ENCODE peak calls at places on chromosomes 2 and 18, in five cellular contexts. D is HepG2, T is K562, Y is GM12878, A is H1. B is an unnamed sample.

GRCh38 chr2:58856100-58856499 is 615.0 kb upstream of the FANCL start:
- DNase-seq in D (no peak), T (no peak), Y (no peak), A (no peak), B (no peak)

GRCh38 chr2:60553496-60553991 is at the start of gene BCL11A:
- DNase-seq in D (peak; percentile 35), T (no peak), Y (no peak), A (peak; percentile 71), B (peak; percentile 57)

GRCh38 chr2:12948963-12949353 is 232.2 kb downstream of the TRIB2 start:
- DNase-seq in D (no peak), T (no peak), Y (no peak), A (no peak), B (no peak)

GRCh38 chr2:47519604-47520301 is 116.8 kb downstream of the MSH2 start:
- DNase-seq in D (no peak), T (no peak), Y (no peak), A (no peak), B (no peak)

GRCh38 chr2:238487134-238487533 is 60.4 kb downstream of the ASB1 start:
- DNase-seq in D (no peak), T (no peak), Y (no peak), A (no peak), B (no peak)

GRCh38 chr2:11012131-11012693 is 100.5 kb downstream of the KCNF1 start:
- DNase-seq in D (no peak), T (no peak), Y (no peak), A (no peak), B (no peak)

GRCh38 chr2:25343187-25343825 is 1.6 kb upstream of the DNMT3A start:
- DNase-seq in D (no peak), T (no peak), Y (no peak), A (no peak), B (no peak)

GRCh38 chr2:204738721-204739120 is 193.4 kb downstream of the PARD3B start:
- DNase-seq in D (no peak), T (no peak), Y (no peak), A (no peak), B (no peak)

GRCh38 chr2:8644605-8645175 is 37.2 kb upstream of the ID2 start:
- DNase-seq in D (no peak), T (peak; percentile 79), Y (no peak), A (no peak), B (no peak)

GRCh38 chr2:40300391-40300790 is 151.5 kb downstream of the SLC8A1 start:
- DNase-seq in D (no peak), T (no peak), Y (no peak), A (no peak), B (no peak)

GRCh38 chr2:39124770-39125075 is 3.9 kb upstream of the SOS1 start:
- DNase-seq in D (no peak), T (no peak), Y (no peak), A (no peak), B (no peak)

GRCh38 chr2:85236107-85236506 is 91.7 kb downstream of the TGOLN2 start:
- DNase-seq in D (no peak), T (no peak), Y (no peak), A (no peak), B (no peak)

GRCh38 chr2:1869987-1870386 is 125.7 kb upstream of the PXDN start:
- DNase-seq in D (no peak), T (no peak), Y (no peak), A (no peak), B (no peak)

GRCh38 chr2:160408205-160408561 is 85.4 kb downstream of the RBMS1 start:
- DNase-seq in D (no peak), T (no peak), Y (no peak), A (no peak), B (no peak)

GRCh38 chr2:236178921-236179652 is 10.9 kb upstream of the GBX2 start:
- DNase-seq in D (no peak), T (no peak), Y (no peak), A (no peak), B (no peak)

GRCh38 chr2:233643128-233643527 is 6.9 kb downstream of the UGT1A10 start:
- DNase-seq in D (peak; percentile 36), T (no peak), Y (no peak), A (peak; percentile 23), B (peak; percentile 27)

GRCh38 chr2:74457129-74457548 is 1.1 kb upstream of the WBP1 start:
- DNase-seq in D (no peak), T (no peak), Y (no peak), A (no peak), B (no peak)

GRCh38 chr2:103161456-103162289 is 399.8 kb downstream of the TMEM182 start:
- DNase-seq in D (peak; percentile 62), T (peak; percentile 52), Y (no peak), A (no peak), B (peak; percentile 16)

GRCh38 chr18:73962251-73962650 is 185.4 kb downstream of the FBXO15 start:
- DNase-seq in D (no peak), T (no peak), Y (no peak), A (no peak), B (no peak)

GRCh38 chr18:7945882-7946281 is 378.8 kb downstream of the PTPRM start:
- DNase-seq in D (peak; percentile 33), T (no peak), Y (no peak), A (no peak), B (no peak)

GRCh38 chr2:109209412-109209811 is 80.4 kb downstream of the SH3RF3 start:
- DNase-seq in D (no peak), T (no peak), Y (no peak), A (no peak), B (no peak)

GRCh38 chr2:109208951-109209335 is 79.9 kb downstream of the SH3RF3 start:
- DNase-seq in D (no peak), T (no peak), Y (no peak), A (no peak), B (no peak)

GRCh38 chr2:109211324-109211723 is 82.3 kb downstream of the SH3RF3 start:
- DNase-seq in D (no peak), T (no peak), Y (no peak), A (no peak), B (no peak)

GRCh38 chr2:109210431-109211200 is 81.6 kb downstream of the SH3RF3 start:
- DNase-seq in D (no peak), T (no peak), Y (no peak), A (no peak), B (no peak)

DNA sequence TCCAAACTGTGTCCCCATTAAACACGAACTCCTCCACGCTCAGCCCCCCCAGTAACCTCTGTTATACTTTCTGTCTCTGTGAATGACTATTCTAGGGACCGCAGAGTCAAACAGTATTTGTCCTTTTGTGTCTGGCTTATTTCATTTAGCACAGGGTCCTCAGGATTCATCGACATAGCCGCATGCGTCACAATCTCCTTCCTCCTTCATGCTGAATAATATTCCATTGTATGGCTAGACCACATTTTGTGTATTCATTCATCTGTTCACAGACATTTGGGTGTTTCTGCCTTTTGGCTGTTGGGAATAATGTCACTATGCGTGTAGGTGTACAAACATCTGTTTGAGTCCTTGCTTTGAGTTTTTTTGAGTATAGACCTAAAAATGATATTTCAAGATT is 80.9 kb downstream of the SH3RF3 start:
- DNase-seq in D (no peak), T (no peak), Y (no peak), A (no peak), B (no peak)
- H4K20me1 ChIP-seq in D (no peaks in the 10 kb centered on the region), T (peaks cover 7% of the 10 kb centered on the region), Y (no peaks in the 10 kb centered on the region), A (no peaks in the 10 kb centered on the region), B (no peaks in the 10 kb centered on the region)

GRCh38 chr2:199302851-199303250 is 154.9 kb downstream of the SATB2 start:
- DNase-seq in D (no peak), T (no peak), Y (no peak), A (no peak), B (no peak)

GRCh38 chr2:199306116-199306515 is 151.6 kb downstream of the SATB2 start:
- DNase-seq in D (no peak), T (no peak), Y (no peak), A (no peak), B (no peak)

GRCh38 chr2:199307461-199307860 is 150.3 kb downstream of the SATB2 start:
- DNase-seq in D (no peak), T (no peak), Y (no peak), A (no peak), B (no peak)

GRCh38 chr2:199308567-199308966 is 149.2 kb downstream of the SATB2 start:
- DNase-seq in D (no peak), T (no peak), Y (no peak), A (no peak), B (no peak)

GRCh38 chr2:199303814-199304213 is 153.9 kb downstream of the SATB2 start:
- DNase-seq in D (no peak), T (no peak), Y (no peak), A (no peak), B (no peak)
- H3K4me1 ChIP-seq in D (no peaks in the 10 kb centered on the region), T (no peaks in the 10 kb centered on the region), Y (no peaks in the 10 kb centered on the region), A (no peaks in the 10 kb centered on the region), B (no peaks in the 10 kb centered on the region)

DNA sequence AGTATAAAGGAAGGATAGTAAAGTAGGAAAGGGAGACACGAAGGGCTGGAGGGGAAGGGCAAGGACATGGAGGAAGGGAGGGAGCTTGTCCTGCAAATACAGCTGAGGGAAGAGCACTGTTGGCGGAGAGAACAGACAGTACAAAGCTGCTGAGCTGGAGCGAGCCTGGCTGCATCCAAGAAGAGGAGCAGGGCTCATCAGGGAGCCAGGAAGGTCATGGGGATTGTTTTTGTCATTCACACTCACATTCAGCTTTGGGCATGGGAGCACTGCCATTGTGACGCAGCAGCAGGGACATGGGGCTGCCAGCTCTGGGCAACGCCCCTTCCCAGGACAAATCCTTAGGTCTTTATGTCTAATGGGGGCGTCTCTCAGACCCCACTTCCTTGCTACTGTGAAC is 125.1 kb downstream of the COPS8 start:
- DNase-seq in D (no peak), T (no peak), Y (no peak), A (no peak), B (no peak)
- TF ChIP-seq SRF in D (no peak), T (no peak), Y (no peak), A (no peak), B (no peak)

DNA sequence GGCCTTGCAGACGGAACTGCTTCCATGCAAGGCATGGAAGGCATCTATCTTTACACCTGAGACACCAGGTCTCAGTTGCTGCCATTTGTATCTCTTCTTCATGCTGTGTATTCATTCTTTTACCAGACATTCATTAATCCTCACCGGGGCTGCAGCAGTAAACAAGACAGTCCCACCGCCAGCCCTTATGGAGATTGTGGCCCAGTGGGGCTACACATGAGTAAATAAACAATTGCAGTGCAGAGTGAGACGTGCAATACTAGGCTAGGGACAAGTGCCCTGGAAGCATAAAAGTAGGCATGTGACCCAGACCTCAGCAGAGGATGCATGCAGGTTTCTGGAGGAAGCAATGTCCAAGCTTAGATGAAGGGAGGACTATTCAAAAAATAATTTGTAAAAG is 497.6 kb upstream of the KLHL29 start:
- DNase-seq in D (no peak), T (no peak), Y (no peak), A (no peak), B (no peak)
- H4K20me1 ChIP-seq in D (no peaks in the 10 kb centered on the region), T (no peaks in the 10 kb centered on the region), Y (no peaks in the 10 kb centered on the region), A (no peaks in the 10 kb centered on the region), B (no peaks in the 10 kb centered on the region)

DNA sequence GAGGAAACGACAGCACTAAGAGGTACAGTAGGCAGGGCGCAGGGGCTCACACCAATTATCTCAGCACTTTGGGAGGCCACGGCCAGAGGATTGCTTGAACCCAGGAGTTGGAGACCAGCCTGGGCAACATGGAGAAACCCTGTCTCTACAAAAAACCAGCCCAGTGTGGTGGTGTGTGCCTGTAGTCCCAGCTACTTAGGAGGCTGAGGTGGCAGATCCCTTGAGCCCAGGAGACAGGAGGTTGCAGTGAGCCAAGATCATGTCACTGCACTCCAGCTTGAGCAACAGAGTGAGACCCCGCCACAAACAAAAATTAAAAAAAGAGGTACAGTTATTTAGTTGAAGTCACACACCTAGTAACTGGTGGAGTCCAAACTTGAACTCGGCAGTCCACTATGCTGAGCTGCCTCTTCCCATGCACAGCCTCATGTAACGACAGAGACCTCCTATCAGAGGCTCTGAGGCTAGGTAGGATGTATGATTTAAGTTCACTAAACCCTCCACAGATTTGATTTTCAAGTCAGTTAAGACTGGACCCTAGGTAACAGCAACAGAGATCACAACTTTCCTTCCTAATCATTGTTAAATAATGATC is 8.7 kb downstream of the STK17B start:
- DNase-seq in D (no peak), T (no peak), Y (no peak), A (no peak), B (no peak)
- H3K4me1 ChIP-seq in D (no peaks in the 10 kb centered on the region), T (peaks cover 5% of the 10 kb centered on the region), Y (peaks cover 29% of the 10 kb centered on the region), A (no peaks in the 10 kb centered on the region), B (peaks cover 25% of the 10 kb centered on the region)